ENCODE peak calls at places on chromosomes 3 and 15, in seven cellular contexts. U is MM.1S, Y is fibroblast of lung, Q is GM23338, X is hepatocyte, H is neural progenitor cell, S is astrocyte. P is an unnamed sample.
A peak's percentile ranks its signal among the peaks of the same experiment; 100 is the strongest.

GRCh38 chr15:78906310-78906608 is 33.6 kb downstream of the MORF4L1 start:
- DNase-seq in Y (peak; percentile 80), X (no peak), U (no peak), S (peak; percentile 72), Q (no peak), H (no peak), P (no peak)

GRCh38 chr3:193470710-193471109 is 84.0 kb downstream of the ATP13A4 start:
- DNase-seq in Y (no peak), U (no peak), S (no peak), X (no peak), Q (no peak), H (no peak), P (no peak)

GRCh38 chr15:38300395-38300794 is 47.8 kb downstream of the SPRED1 start:
- DNase-seq in U (no peak), Y (no peak), H (no peak), Q (no peak), S (no peak), X (no peak), P (no peak)

GRCh38 chr3:180036678-180037455 is at the start of gene PEX5L:
- DNase-seq in X (peak; percentile 80), Q (peak; percentile 91), H (peak; percentile 94), S (peak; percentile 52), Y (peak; percentile 61), U (peak; percentile 64), P (peak; percentile 83)

GRCh38 chr3:132593241-132593949 is 3.7 kb upstream of the ACKR4 start:
- DNase-seq in Y (peak; percentile 46), U (no peak), S (no peak), Q (no peak), H (no peak), X (no peak), P (no peak)

GRCh38 chr15:78195735-78196201 is 38.6 kb downstream of the ACSBG1 start:
- DNase-seq in X (peak; percentile 67), U (peak; percentile 49), Y (no peak), Q (peak; percentile 68), S (no peak), H (peak; percentile 47), P (no peak)

GRCh38 chr15:31135523-31135922 is 34.0 kb upstream of the TRPM1 start:
- DNase-seq in Y (no peak), S (no peak), X (no peak), Q (no peak), U (no peak), H (no peak), P (no peak)

GRCh38 chr15:74179983-74180688 is 6.6 kb downstream of the ISLR start:
- DNase-seq in Q (no peak), Y (peak; percentile 81), H (no peak), X (no peak), U (no peak), S (peak; percentile 71), P (no peak)

GRCh38 chr3:103918336-103918735 is 1448.4 kb upstream of the ALCAM start:
- DNase-seq in Y (no peak), H (no peak), S (no peak), U (no peak), X (no peak), Q (no peak), P (no peak)

GRCh38 chr3:156150434-156151066 is 30.2 kb downstream of the KCNAB1 start:
- DNase-seq in H (peak; percentile 68), S (peak; percentile 43), Y (peak; percentile 55), Q (peak; percentile 80), X (peak; percentile 72), U (peak; percentile 79), P (peak; percentile 44)

GRCh38 chr3:46289551-46289950 is 47.3 kb downstream of the CCR3 start:
- DNase-seq in S (no peak), Q (no peak), U (peak; percentile 78), Y (no peak), H (no peak), X (no peak), P (no peak)

GRCh38 chr3:4320453-4320852 is 17.3 kb downstream of the SETMAR start:
- DNase-seq in X (no peak), U (no peak), Q (no peak), H (no peak), Y (no peak), S (no peak), P (no peak)

GRCh38 chr3:10249833-10250232 is 1.6 kb downstream of the TATDN2 start:
- DNase-seq in Q (no peak), Y (peak; percentile 80), U (peak; percentile 7), X (no peak), H (no peak), S (peak; percentile 77), P (no peak)

GRCh38 chr15:66765478-66766281 is 63.6 kb downstream of the SMAD6 start:
- DNase-seq in Y (peak; percentile 77), Q (no peak), X (peak; percentile 89), H (no peak), U (peak; percentile 39), S (peak; percentile 65), P (no peak)

GRCh38 chr15:60054472-60054871 is 50.4 kb downstream of the FOXB1 start:
- DNase-seq in Q (no peak), Y (no peak), U (no peak), H (no peak), S (no peak), X (no peak), P (no peak)

GRCh38 chr15:75688831-75689230 is 23.8 kb downstream of the CSPG4 start:
- DNase-seq in H (no peak), U (no peak), S (no peak), Y (no peak), X (no peak), Q (no peak), P (no peak)

GRCh38 chr3:152258448-152259302 is 10.1 kb upstream of the MBNL1 start:
- DNase-seq in Q (no peak), S (peak; percentile 98), H (no peak), X (peak; percentile 69), Y (peak; percentile 98), U (no peak), P (no peak)

DNA sequence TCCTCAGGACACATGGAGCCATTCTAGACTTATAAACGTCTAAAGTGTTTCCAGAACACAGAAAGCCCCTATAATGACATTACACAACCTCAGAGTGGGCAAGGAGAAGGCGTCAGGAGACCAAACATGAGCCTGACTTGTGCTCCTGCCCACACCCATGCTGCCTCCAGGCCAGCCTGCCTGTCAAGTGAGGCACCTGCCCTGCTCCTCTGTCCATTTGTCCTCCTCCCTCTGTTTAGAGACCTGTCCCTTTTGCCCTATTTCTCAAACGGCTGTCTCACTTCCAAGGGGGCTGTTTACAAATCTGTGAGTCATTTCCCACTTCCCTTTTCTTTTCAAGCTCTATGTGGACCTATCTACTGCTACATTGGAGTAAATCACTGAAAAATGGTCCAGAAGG is 21.0 kb downstream of the ZDHHC3 start:
- DNase-seq in X (peak; percentile 29), Y (peak; percentile 20), H (no peak), Q (no peak), S (no peak), U (no peak), P (no peak)
- H2AFZ ChIP-seq in X (no peak overlapping the region), Y (no peak overlapping the region), H (no peak overlapping the region), Q (no peak overlapping the region), S (no peak overlapping the region), U (no peak overlapping the region), P (no peak overlapping the region)

DNA sequence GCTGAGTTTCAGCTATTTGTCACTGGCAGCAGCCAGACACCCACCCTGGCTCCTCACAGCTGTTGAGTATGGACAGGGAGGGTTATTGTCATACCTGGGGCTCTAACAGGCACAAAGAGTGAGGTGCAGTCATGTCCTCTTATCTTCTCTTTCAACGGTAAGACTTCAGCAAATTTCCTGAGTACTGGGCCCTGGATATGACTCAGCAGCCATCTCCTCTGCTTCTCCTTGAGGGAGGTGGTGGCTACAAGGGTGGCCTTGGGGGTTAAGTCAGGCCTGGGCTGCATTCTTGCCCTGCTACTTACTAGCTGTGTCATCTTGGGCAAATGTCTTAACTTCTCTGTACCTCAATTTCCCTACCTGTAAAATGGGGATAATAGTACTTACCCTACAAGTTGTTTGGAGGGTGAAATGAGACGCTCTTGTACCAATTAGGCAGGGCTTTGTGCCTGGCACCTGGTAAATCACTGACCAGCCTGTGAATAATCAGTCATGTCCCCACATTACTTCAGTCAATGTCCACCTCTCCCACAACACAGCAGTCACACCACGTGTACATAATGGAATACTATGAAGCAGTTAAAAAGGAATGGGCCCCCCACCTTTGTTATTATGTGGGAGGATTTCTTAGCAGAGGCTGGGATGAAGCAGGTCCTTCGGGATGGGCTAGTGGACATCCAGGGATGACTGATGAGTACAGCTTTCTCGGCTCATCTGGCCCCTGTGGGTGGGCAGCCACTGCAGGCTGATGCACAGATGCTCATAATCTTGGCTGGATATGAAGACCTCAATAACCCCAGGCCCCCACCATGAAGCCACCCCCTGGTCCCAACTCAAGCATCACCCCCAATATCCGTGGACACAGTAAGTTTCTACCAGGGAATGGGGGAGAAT is 528.8 kb downstream of the SHQ1 start:
- DNase-seq in H (no peak), Y (peak; percentile 63), U (no peak), S (peak; percentile 47), X (peak; percentile 46), Q (no peak), P (no peak)
- H3K4me1 ChIP-seq in H (no peaks in the 10 kb centered on the region), Y (peaks cover 6% of the 10 kb centered on the region), U (no peaks in the 10 kb centered on the region), S (peaks cover 21% of the 10 kb centered on the region), X (peaks cover 22% of the 10 kb centered on the region), Q (no peaks in the 10 kb centered on the region), P (no peaks in the 10 kb centered on the region)

GRCh38 chr15:58627706-58628105 is 121.8 kb downstream of the ADAM10 start:
- DNase-seq in X (no peak), S (no peak), Y (no peak), Q (no peak), U (no peak), H (no peak), P (no peak)

GRCh38 chr15:58629625-58630024 is 119.9 kb downstream of the ADAM10 start:
- DNase-seq in Q (no peak), U (no peak), H (no peak), Y (no peak), X (no peak), S (no peak), P (no peak)

GRCh38 chr15:58627046-58627445 is 122.5 kb downstream of the ADAM10 start:
- DNase-seq in Y (no peak), H (no peak), Q (no peak), U (no peak), X (no peak), S (no peak), P (no peak)

GRCh38 chr15:58626378-58626777 is 123.1 kb downstream of the ADAM10 start:
- DNase-seq in X (no peak), H (no peak), Q (no peak), Y (no peak), U (no peak), S (no peak), P (no peak)

GRCh38 chr15:58628206-58629057 is 121.1 kb downstream of the ADAM10 start:
- DNase-seq in Q (no peak), X (no peak), S (no peak), U (peak; percentile 48), H (no peak), Y (peak; percentile 10), P (no peak)
- H2AFZ ChIP-seq in Q (no peak overlapping the region), X (no peak overlapping the region), S (no peak overlapping the region), U (peak overlapping the region; percentile 21), H (no peak overlapping the region), Y (peak overlapping the region; percentile 36), P (no peak overlapping the region)

DNA sequence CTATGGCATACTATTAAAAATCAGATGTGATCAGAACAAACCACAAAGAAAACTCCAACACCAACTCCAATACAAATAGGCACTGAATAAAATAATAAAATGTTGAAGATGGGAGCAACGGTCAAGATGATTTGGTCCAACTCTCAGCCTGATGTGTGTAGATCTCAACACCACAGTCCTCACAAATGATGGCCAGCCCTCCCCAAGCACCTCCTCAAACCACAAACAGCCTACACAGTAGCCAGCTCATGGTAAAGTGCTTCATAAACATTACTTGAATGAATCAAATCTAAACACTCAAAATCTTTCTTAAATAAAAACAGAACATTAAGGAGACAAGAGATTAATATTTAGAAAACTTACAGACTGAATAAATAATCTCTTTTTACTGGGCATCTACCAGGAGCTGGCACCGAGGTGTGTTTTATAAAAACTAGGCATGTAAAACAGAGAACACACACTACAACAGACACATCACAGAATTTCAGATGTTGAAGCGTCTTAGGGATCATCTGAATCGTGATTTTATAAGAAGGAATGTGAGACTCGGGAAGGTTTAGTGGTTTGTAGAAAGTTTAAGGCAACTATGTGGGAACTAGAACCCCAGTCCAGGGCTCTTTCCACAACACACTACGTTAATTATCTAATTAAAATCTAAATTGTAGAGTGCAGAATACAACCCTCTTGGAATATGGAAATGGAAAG is 102.4 kb downstream of the MYLK start:
- DNase-seq in S (peak; percentile 74), X (no peak), Q (no peak), Y (peak; percentile 81), U (no peak), H (no peak), P (no peak)
- H3K4me1 ChIP-seq in S (peaks cover 23% of the 10 kb centered on the region), X (peaks cover 17% of the 10 kb centered on the region), Q (no peaks in the 10 kb centered on the region), Y (peaks cover 41% of the 10 kb centered on the region), U (no peaks in the 10 kb centered on the region), H (no peaks in the 10 kb centered on the region), P (peaks cover 4% of the 10 kb centered on the region)